ENCODE peak calls at places on chromosomes 12 and 14, in five cellular contexts. D, J, C, L and A are unnamed samples.

GRCh38 chr12:2145433-2145832 is 92.6 kb downstream of the CACNA1C start:
- DNase-seq in C (no peak), L (no peak), D (no peak), J (no peak), A (no peak)

GRCh38 chr14:41418851-41419250 is 187.8 kb upstream of the LRFN5 start:
- DNase-seq in L (no peak), C (no peak), D (no peak), J (no peak), A (no peak)

GRCh38 chr12:82694970-82695369 is 8.3 kb downstream of the TMTC2 start:
- DNase-seq in C (no peak), D (no peak), J (no peak), L (no peak), A (no peak)

GRCh38 chr12:54051081-54051912 is 2.3 kb upstream of the HOXC4 start:
- DNase-seq in D (no peak), L (no peak), J (no peak), C (peak; percentile 65), A (no peak)

GRCh38 chr12:68001486-68002466 is 12.5 kb downstream of the IFNG-AS1 start:
- DNase-seq in L (no peak), C (no peak), D (no peak), J (peak; percentile 29), A (no peak)

GRCh38 chr12:77697126-77697525 is 133.6 kb upstream of the NAV3 start:
- DNase-seq in J (no peak), C (no peak), L (no peak), D (no peak), A (no peak)

GRCh38 chr14:101812071-101812470 is 50.6 kb downstream of the PPP2R5C start:
- DNase-seq in J (no peak), D (no peak), L (no peak), C (no peak), A (no peak)

GRCh38 chr14:97074860-97075259 is 277.7 kb downstream of the VRK1 start:
- DNase-seq in C (no peak), J (no peak), D (no peak), L (no peak), A (no peak)

GRCh38 chr14:64937821-64938193 is 4.7 kb downstream of the GPX2 start:
- DNase-seq in L (no peak), D (no peak), J (no peak), C (peak; percentile 31), A (no peak)

GRCh38 chr14:65035049-65035448 is 48.4 kb downstream of the FNTB start:
- DNase-seq in J (no peak), D (peak; percentile 87), C (no peak), L (peak; percentile 50), A (no peak)

GRCh38 chr14:79376557-79376956 is 834.7 kb downstream of the DIO2 start:
- DNase-seq in J (no peak), L (no peak), C (no peak), D (no peak), A (no peak)

GRCh38 chr12:110314308-110314707 is 33.3 kb downstream of the ATP2A2 start:
- DNase-seq in J (no peak), C (no peak), L (no peak), D (no peak), A (peak; percentile 60)

GRCh38 chr14:89429206-89430091 is 12.4 kb upstream of the FOXN3 start:
- DNase-seq in J (no peak), C (no peak), D (peak; percentile 65), L (no peak), A (no peak)

GRCh38 chr14:105497671-105498429 is 6.8 kb downstream of the TEDC1 start:
- DNase-seq in L (no peak), C (no peak), J (no peak), D (peak; percentile 64), A (no peak)

GRCh38 chr14:21092147-21093011 is 6.1 kb downstream of the ZNF219 start:
- DNase-seq in J (peak; percentile 78), D (peak; percentile 89), C (peak; percentile 96), L (peak; percentile 81), A (no peak)

GRCh38 chr12:102483466-102483865 is 3.1 kb upstream of the IGF1 start:
- DNase-seq in L (no peak), D (no peak), J (peak; percentile 55), C (no peak), A (no peak)

GRCh38 chr12:82359115-82359478 is 768 bp downstream of the METTL25 start:
- DNase-seq in J (peak; percentile 41), D (no peak), L (no peak), C (peak; percentile 77), A (no peak)

GRCh38 chr12:5083955-5084849 is 40.5 kb downstream of the KCNA5 start:
- DNase-seq in J (peak; percentile 47), D (no peak), C (peak; percentile 86), L (peak; percentile 84), A (no peak)

GRCh38 chr14:96581902-96582640 is 79.9 kb downstream of the PAPOLA start:
- DNase-seq in C (peak; percentile 76), L (no peak), D (no peak), J (peak; percentile 54), A (no peak)

GRCh38 chr12:73731658-73732057 is 806.0 kb upstream of the ATXN7L3B start:
- DNase-seq in C (no peak), J (no peak), L (no peak), D (no peak), A (no peak)

GRCh38 chr12:106010746-106011145 is 128.0 kb downstream of the NUAK1 start:
- DNase-seq in J (no peak), D (no peak), C (no peak), L (no peak), A (peak; percentile 4)

GRCh38 chr14:104594310-104595046 is 10.1 kb downstream of the TMEM179 start:
- DNase-seq in J (no peak), L (no peak), C (no peak), D (no peak), A (no peak)

GRCh38 chr12:3119745-3120660 is 42.8 kb downstream of the TSPAN9 start:
- DNase-seq in J (no peak), L (no peak), D (peak; percentile 94), C (no peak), A (peak; percentile 47)

GRCh38 chr14:106811167-106811566 is 1284.8 kb downstream of the TMEM121 start:
- DNase-seq in L (no peak), D (no peak), C (no peak), J (no peak), A (no peak)

GRCh38 chr12:14366211-14366762 is 805 bp downstream of the ATF7IP start:
- DNase-seq in L (no peak), D (no peak), J (peak; percentile 27), C (no peak), A (no peak)

DNA sequence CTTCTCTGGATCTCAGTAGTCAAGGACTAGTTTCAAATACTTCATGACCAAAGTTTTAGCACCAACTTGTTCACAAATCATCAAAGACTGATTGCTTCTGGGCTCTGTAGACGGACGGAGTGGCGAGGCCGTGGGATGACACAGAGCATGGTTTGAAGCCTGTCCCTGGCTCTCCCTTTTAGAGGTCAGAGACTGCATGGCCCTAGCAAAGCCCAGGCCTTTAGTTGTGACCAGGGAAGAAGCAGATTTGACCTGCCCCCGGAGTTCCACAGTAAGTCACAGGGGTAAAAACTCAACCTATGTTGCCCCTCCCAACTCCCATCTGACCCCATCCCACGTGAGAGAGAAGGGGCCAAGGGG is 90.4 kb downstream of the SYNE3 start:
- DNase-seq in L (no peak), C (no peak), J (no peak), D (peak; percentile 37), A (no peak)
- H3K4me3 ChIP-seq in L (no peak overlapping the region), C (no peak overlapping the region), J (no peak overlapping the region), D (no peak overlapping the region), A (no peak overlapping the region)

DNA sequence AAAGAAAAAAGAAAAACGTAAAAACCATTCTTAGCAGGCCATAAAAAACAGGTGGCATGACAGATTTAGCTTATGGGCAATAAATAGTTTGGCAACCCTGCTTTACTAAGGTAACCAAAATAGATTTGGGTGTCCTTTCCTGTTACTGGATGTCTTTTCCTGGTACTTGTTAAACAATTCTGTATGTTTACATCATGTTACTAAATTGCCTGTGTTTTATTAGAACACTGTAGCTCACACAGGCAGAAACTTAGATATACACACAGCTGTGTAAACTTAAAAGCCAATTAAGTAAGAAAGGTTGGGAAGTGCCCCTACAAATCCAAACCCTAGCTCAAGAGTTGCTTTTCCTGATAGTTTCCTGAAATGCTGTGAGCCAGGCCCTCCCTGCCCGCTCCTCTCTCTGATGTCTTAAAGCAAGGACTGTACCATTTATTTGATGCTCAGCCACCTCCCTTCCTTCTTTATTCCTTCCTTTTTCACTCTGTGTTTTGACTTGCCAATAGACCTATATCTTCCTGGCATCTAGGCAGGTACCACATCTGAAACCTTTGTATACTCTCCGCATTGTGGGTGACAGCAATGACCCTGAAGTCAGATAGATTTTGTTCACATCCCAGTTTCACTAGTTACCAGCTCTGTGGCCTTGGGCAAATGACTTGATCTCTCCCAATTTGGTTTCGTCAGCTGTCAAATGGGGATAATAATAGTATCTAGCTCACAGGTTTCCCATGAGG is 3.7 kb upstream of the CAMKK2 start:
- DNase-seq in C (peak; percentile 27), D (no peak), J (no peak), L (no peak), A (no peak)
- H3K4me3 ChIP-seq in C (no peak overlapping the region), D (no peak overlapping the region), J (no peak overlapping the region), L (no peak overlapping the region), A (no peak overlapping the region)

GRCh38 chr12:116881867-116882507 is 746 bp upstream of the HRK start:
- DNase-seq in L (no peak), D (no peak), C (peak; percentile 62), J (no peak), A (no peak)
- H3K4me3 ChIP-seq in L (no peak overlapping the region), D (no peak overlapping the region), C (peak overlapping the region; percentile 80), J (no peak overlapping the region), A (peak overlapping the region; percentile 22)

GRCh38 chr12:121129705-121130147 is 3.0 kb upstream of the P2RX7 start:
- DNase-seq in C (no peak), J (no peak), D (no peak), L (no peak), A (no peak)
- H3K4me3 ChIP-seq in C (no peak overlapping the region), J (no peak overlapping the region), D (no peak overlapping the region), L (no peak overlapping the region), A (no peak overlapping the region)

DNA sequence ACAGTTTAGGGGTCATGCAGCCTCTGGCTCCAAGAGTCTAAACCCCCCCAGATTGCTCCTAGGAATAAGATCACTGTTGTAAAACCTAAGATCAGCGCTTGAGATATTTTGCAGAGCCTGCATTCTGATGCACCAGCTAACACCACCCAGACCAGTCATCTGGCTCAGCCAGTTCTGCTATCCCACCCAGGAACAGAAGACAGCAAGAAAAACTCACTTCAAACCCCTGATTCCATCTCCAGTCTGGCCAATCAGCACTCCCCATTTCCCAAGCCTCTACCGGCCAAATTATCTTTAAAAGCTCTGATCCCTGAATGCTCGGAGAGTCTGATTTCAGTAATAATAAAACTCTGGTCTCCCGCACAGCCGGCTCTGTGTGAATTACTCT is 158.7 kb downstream of the ZNF664 start:
- DNase-seq in J (no peak), L (no peak), D (no peak), C (peak; percentile 72), A (no peak)
- H3K4me3 ChIP-seq in J (no peak overlapping the region), L (no peak overlapping the region), D (no peak overlapping the region), C (no peak overlapping the region), A (no peak overlapping the region)

GRCh38 chr14:36582011-36582873 is at the start of gene NKX2-8:
- DNase-seq in C (peak; percentile 85), L (no peak), J (no peak), D (no peak), A (no peak)
- H3K4me3 ChIP-seq in C (peak within 1 kb of the TSS; percentile 56), L (peak within 1 kb of the TSS; percentile 13), J (no peak within 1 kb of the TSS), D (peak within 1 kb of the TSS; percentile 32), A (peak within 1 kb of the TSS; percentile 44)